ENCODE peak calls at places on chromosomes 13 and 19, in five cellular contexts. One of them, this sample, is unnamed.

GRCh38 chr19:23512151-23512925 is 117.1 kb upstream of the ZNF91 start:
- DNase-seq in H1: no peak
- DNase-seq in neuronal stem cell: no peak
- DNase-seq in mesenchymal stem cell: no peak
- DNase-seq in H9: no peak
- DNase-seq in this sample: peak; percentile 11

GRCh38 chr19:54882758-54883157 is 8.7 kb downstream of the FCAR start:
- DNase-seq in H1: no peak
- DNase-seq in neuronal stem cell: no peak
- DNase-seq in mesenchymal stem cell: no peak
- DNase-seq in H9: no peak
- DNase-seq in this sample: no peak

GRCh38 chr19:17394891-17395415 is 957 bp upstream of the CCDC194 start:
- DNase-seq in H1: peak; percentile 89
- DNase-seq in neuronal stem cell: no peak
- DNase-seq in mesenchymal stem cell: peak; percentile 69
- DNase-seq in H9: peak; percentile 86
- DNase-seq in this sample: peak; percentile 81

GRCh38 chr13:106858910-106859309 is 291.0 kb upstream of the ARGLU1 start:
- DNase-seq in H1: no peak
- DNase-seq in neuronal stem cell: no peak
- DNase-seq in mesenchymal stem cell: no peak
- DNase-seq in H9: no peak
- DNase-seq in this sample: peak; percentile 62

GRCh38 chr19:17103177-17103576 is 27.6 kb downstream of the MYO9B start:
- DNase-seq in H1: peak; percentile 90
- DNase-seq in neuronal stem cell: no peak
- DNase-seq in mesenchymal stem cell: peak; percentile 58
- DNase-seq in H9: peak; percentile 75
- DNase-seq in this sample: peak; percentile 74

GRCh38 chr19:33771308-33772101 is 25.2 kb upstream of the KCTD15 start:
- DNase-seq in H1: peak; percentile 89
- DNase-seq in neuronal stem cell: peak; percentile 69
- DNase-seq in mesenchymal stem cell: peak; percentile 58
- DNase-seq in H9: peak; percentile 71
- DNase-seq in this sample: peak; percentile 91

GRCh38 chr19:5048091-5048726 is 79.3 kb downstream of the KDM4B start:
- DNase-seq in H1: peak; percentile 97
- DNase-seq in neuronal stem cell: peak; percentile 78
- DNase-seq in mesenchymal stem cell: peak; percentile 74
- DNase-seq in H9: peak; percentile 88
- DNase-seq in this sample: peak; percentile 80

GRCh38 chr19:5447700-5448311 is 7.4 kb upstream of the ZNRF4 start:
- DNase-seq in H1: no peak
- DNase-seq in neuronal stem cell: no peak
- DNase-seq in mesenchymal stem cell: no peak
- DNase-seq in H9: no peak
- DNase-seq in this sample: no peak

GRCh38 chr13:66415444-66415843 is 814.7 kb downstream of the PCDH9 start:
- DNase-seq in H1: no peak
- DNase-seq in neuronal stem cell: no peak
- DNase-seq in mesenchymal stem cell: no peak
- DNase-seq in H9: no peak
- DNase-seq in this sample: no peak

GRCh38 chr13:34019870-34020269 is 201.9 kb downstream of the RFC3 start:
- DNase-seq in H1: no peak
- DNase-seq in neuronal stem cell: no peak
- DNase-seq in mesenchymal stem cell: no peak
- DNase-seq in H9: no peak
- DNase-seq in this sample: peak; percentile 55

GRCh38 chr19:3838661-3839060 is 30.2 kb downstream of the ZFR2 start:
- DNase-seq in H1: no peak
- DNase-seq in neuronal stem cell: no peak
- DNase-seq in mesenchymal stem cell: no peak
- DNase-seq in H9: no peak
- DNase-seq in this sample: no peak

GRCh38 chr13:40673414-40673813 is 7.0 kb upstream of the FOXO1 start:
- DNase-seq in H1: no peak
- DNase-seq in neuronal stem cell: no peak
- DNase-seq in mesenchymal stem cell: no peak
- DNase-seq in H9: no peak
- DNase-seq in this sample: no peak

GRCh38 chr19:53961523-53962345 is 1.0 kb upstream of the CACNG8 start:
- DNase-seq in H1: no peak
- DNase-seq in neuronal stem cell: no peak
- DNase-seq in mesenchymal stem cell: no peak
- DNase-seq in H9: no peak
- DNase-seq in this sample: no peak

GRCh38 chr13:21347753-21348318 is 111.3 kb downstream of the ZDHHC20 start:
- DNase-seq in H1: no peak
- DNase-seq in neuronal stem cell: no peak
- DNase-seq in mesenchymal stem cell: no peak
- DNase-seq in H9: peak; percentile 62
- DNase-seq in this sample: no peak

GRCh38 chr19:58572818-58573657 is at the start of gene MZF1:
- DNase-seq in H1: peak; percentile 100
- DNase-seq in neuronal stem cell: peak; percentile 100
- DNase-seq in mesenchymal stem cell: peak; percentile 100
- DNase-seq in H9: peak; percentile 100
- DNase-seq in this sample: peak; percentile 100

GRCh38 chr13:29504691-29505090 is 90.8 kb downstream of the SLC7A1 start:
- DNase-seq in H1: no peak
- DNase-seq in neuronal stem cell: no peak
- DNase-seq in mesenchymal stem cell: no peak
- DNase-seq in H9: no peak
- DNase-seq in this sample: no peak

GRCh38 chr13:110475550-110476219 is 85.8 kb downstream of the RAB20 start:
- DNase-seq in H1: no peak
- DNase-seq in neuronal stem cell: no peak
- DNase-seq in mesenchymal stem cell: no peak
- DNase-seq in H9: no peak
- DNase-seq in this sample: no peak

GRCh38 chr19:43474986-43475705 is 9.7 kb upstream of the LYPD3 start:
- DNase-seq in H1: peak; percentile 100
- DNase-seq in neuronal stem cell: peak; percentile 95
- DNase-seq in mesenchymal stem cell: peak; percentile 96
- DNase-seq in H9: peak; percentile 95
- DNase-seq in this sample: peak; percentile 98

GRCh38 chr19:18205180-18205915 is 1.5 kb upstream of the RAB3A start:
- DNase-seq in H1: peak; percentile 67
- DNase-seq in neuronal stem cell: no peak
- DNase-seq in mesenchymal stem cell: peak; percentile 91
- DNase-seq in H9: peak; percentile 58
- DNase-seq in this sample: peak; percentile 37

GRCh38 chr19:13839938-13840750 is 36.8 kb upstream of the NANOS3 start:
- DNase-seq in H1: no peak
- DNase-seq in neuronal stem cell: no peak
- DNase-seq in mesenchymal stem cell: peak; percentile 87
- DNase-seq in H9: peak; percentile 28
- DNase-seq in this sample: peak; percentile 83

GRCh38 chr13:112182831-112183543 is 116.0 kb downstream of the SOX1 start:
- DNase-seq in H1: no peak
- DNase-seq in neuronal stem cell: no peak
- DNase-seq in mesenchymal stem cell: no peak
- DNase-seq in H9: no peak
- DNase-seq in this sample: no peak

GRCh38 chr19:3184847-3185481 is 766 bp upstream of the NCLN start:
- DNase-seq in H1: no peak
- DNase-seq in neuronal stem cell: no peak
- DNase-seq in mesenchymal stem cell: no peak
- DNase-seq in H9: no peak
- DNase-seq in this sample: no peak

GRCh38 chr13:93603043-93603442 is 376.4 kb downstream of the GPC6 start:
- DNase-seq in H1: no peak
- DNase-seq in neuronal stem cell: no peak
- DNase-seq in mesenchymal stem cell: peak; percentile 45
- DNase-seq in H9: no peak
- DNase-seq in this sample: no peak

GRCh38 chr19:1770866-1771576 is 17.7 kb downstream of the ONECUT3 start:
- DNase-seq in H1: no peak
- DNase-seq in neuronal stem cell: no peak
- DNase-seq in mesenchymal stem cell: no peak
- DNase-seq in H9: no peak
- DNase-seq in this sample: no peak

GRCh38 chr19:7806234-7806633 is 23.8 kb upstream of the EVI5L start:
- DNase-seq in H1: no peak
- DNase-seq in neuronal stem cell: no peak
- DNase-seq in mesenchymal stem cell: no peak
- DNase-seq in H9: no peak
- DNase-seq in this sample: no peak

GRCh38 chr13:24226762-24227161 is 66.2 kb downstream of the SPATA13 start:
- DNase-seq in H1: no peak
- DNase-seq in neuronal stem cell: no peak
- DNase-seq in mesenchymal stem cell: no peak
- DNase-seq in H9: no peak
- DNase-seq in this sample: peak; percentile 20

GRCh38 chr13:24230428-24231072 is 70.0 kb downstream of the SPATA13 start:
- DNase-seq in H1: no peak
- DNase-seq in neuronal stem cell: no peak
- DNase-seq in mesenchymal stem cell: no peak
- DNase-seq in H9: no peak
- DNase-seq in this sample: no peak

GRCh38 chr13:24232037-24232436 is 71.5 kb downstream of the SPATA13 start:
- DNase-seq in H1: no peak
- DNase-seq in neuronal stem cell: no peak
- DNase-seq in mesenchymal stem cell: no peak
- DNase-seq in H9: no peak
- DNase-seq in this sample: no peak

GRCh38 chr13:24225930-24226329 is 65.4 kb downstream of the SPATA13 start:
- DNase-seq in H1: no peak
- DNase-seq in neuronal stem cell: no peak
- DNase-seq in mesenchymal stem cell: no peak
- DNase-seq in H9: peak; percentile 48
- DNase-seq in this sample: no peak

DNA sequence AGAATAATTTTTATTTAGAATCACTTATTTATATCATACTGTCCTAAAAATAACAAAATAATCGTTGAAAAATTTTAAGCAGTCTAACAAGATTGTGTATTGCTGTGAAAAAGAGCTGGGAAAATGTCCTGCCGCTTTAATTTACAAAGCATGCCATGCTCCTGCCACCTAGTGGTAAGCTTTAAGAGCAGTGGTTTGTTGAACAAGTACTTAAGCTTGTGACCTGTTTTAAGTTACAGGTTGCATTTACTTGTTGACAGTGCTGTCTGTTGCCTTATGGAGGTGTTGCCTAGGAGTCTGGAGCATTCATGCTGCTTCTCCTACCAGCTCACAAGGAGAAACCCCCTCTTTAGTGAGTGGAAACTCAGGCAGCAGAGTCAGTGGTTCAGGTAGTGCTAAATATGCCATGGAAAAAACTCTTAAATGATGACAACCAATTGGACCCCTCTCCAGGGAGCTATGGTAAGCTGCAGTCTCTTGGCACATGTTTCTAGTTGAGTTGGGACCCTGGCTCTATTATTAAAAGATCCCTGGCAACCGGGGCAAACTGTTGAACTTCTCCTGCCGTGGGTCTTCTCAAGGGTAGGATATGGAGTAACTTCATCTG is 68.4 kb downstream of the SPATA13 start:
- DNase-seq in H1: no peak
- DNase-seq in neuronal stem cell: peak; percentile 37
- DNase-seq in mesenchymal stem cell: peak; percentile 72
- DNase-seq in H9: no peak
- DNase-seq in this sample: peak; percentile 33
- H2BK120ac ChIP-seq in H1: no peak overlapping the region
- H2BK120ac ChIP-seq in neuronal stem cell: no peak overlapping the region
- H2BK120ac ChIP-seq in mesenchymal stem cell: no peak overlapping the region
- H2BK120ac ChIP-seq in H9: no peak overlapping the region
- H2BK120ac ChIP-seq in this sample: no peak overlapping the region

DNA sequence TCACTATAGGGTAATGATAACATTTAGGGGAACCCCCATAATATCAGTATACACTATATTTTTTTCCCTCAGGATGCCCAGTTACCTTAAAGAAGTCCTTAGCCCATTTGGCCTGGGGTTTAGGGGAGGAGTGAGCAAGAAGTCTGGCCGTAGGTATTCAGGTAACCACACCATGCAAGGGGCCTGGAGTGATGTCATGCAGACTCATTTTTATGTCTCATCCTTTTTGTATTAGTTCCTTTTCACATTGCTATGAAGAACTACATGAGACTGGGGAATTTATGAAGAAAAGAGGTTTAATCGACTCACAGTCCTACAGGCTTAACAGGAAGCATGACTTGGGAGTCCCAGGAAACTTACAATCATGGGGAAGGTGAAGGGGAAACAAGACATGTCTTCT is 12.2 kb downstream of the TPP2 start:
- DNase-seq in H1: no peak
- DNase-seq in neuronal stem cell: no peak
- DNase-seq in mesenchymal stem cell: no peak
- DNase-seq in H9: no peak
- DNase-seq in this sample: no peak
- H2BK12ac ChIP-seq in H1: no peak overlapping the region
- H2BK12ac ChIP-seq in neuronal stem cell: no peak overlapping the region
- H2BK12ac ChIP-seq in mesenchymal stem cell: no peak overlapping the region
- H2BK12ac ChIP-seq in H9: no peak overlapping the region
- H2BK12ac ChIP-seq in this sample: no peak overlapping the region

DNA sequence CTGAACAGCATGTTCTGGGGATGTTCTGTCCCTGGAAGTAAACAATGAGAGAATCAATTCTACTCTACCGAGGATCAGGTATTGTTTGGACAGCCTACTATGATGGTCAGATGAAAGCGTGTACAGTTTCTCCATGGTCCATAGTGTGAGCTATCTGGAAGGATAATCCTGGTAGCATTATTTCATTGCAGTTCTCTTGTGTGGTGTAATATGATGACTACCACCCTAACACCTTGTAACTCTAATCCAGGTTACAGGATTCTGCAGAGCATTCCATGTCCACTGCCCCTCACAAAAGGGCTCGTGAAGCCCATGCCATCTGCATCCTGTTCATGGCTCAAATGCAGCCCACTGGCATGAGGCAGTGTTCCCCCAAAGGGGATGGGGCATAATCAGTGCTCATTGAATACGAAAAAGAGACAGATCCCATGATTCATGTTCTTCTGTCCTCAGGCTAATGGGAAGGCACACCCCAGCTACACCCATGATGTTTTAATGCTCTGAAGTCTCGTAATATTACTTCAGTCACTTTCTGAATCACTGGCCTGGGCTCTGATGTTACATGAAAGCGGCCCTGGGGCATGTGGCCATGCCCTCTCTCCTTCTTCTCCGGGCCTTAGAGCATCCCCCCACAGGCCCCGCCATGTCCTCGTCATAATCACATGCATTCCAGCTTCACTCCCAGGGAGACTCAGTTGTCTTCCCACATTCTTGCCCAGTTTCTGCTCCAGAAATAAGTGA is 68.4 kb downstream of the HSPH1 start:
- DNase-seq in H1: no peak
- DNase-seq in neuronal stem cell: no peak
- DNase-seq in mesenchymal stem cell: no peak
- DNase-seq in H9: no peak
- DNase-seq in this sample: peak; percentile 66
- H2BK120ac ChIP-seq in H1: no peak overlapping the region
- H2BK120ac ChIP-seq in neuronal stem cell: no peak overlapping the region
- H2BK120ac ChIP-seq in mesenchymal stem cell: no peak overlapping the region
- H2BK120ac ChIP-seq in H9: no peak overlapping the region
- H2BK120ac ChIP-seq in this sample: no peak overlapping the region

DNA sequence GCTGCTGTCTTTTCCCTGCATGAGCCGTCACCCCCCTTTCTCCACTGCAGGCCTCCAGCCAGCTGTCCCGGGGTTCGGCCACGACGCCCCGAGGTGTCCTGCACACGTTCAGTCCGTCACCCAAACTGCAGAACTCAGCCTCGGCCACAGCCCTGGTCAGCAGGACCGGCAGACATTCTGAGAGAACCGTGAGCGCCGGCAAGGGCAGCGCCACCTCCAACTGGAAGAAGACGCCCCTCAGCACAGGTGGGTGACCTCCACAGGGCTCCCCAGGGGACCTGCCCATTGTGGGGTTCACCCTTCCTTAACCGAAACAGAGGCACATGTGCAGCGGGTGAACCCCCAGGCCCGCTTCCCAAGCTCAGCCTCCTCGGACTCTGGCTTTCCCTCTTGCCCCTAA is 13.1 kb downstream of the TSSK6 start:
- DNase-seq in H1: no peak
- DNase-seq in neuronal stem cell: no peak
- DNase-seq in mesenchymal stem cell: no peak
- DNase-seq in H9: no peak
- DNase-seq in this sample: no peak
- H2BK12ac ChIP-seq in H1: no peak overlapping the region
- H2BK12ac ChIP-seq in neuronal stem cell: peak overlapping the region; percentile 22
- H2BK12ac ChIP-seq in mesenchymal stem cell: no peak overlapping the region
- H2BK12ac ChIP-seq in H9: no peak overlapping the region
- H2BK12ac ChIP-seq in this sample: no peak overlapping the region

This sample was measured in trophoblast cell.